ENCODE peak calls at places on chromosomes 2 and 18, in four cellular contexts. U is prostate gland, A is adrenal gland, J is endothelial cell of umbilical vein. N is an unnamed sample.

GRCh38 chr2:48852938-48853337 is 97.4 kb upstream of the LHCGR start:
- DNase-seq in J (no peak), U (no peak), A (no peak), N (no peak)

GRCh38 chr2:68383778-68384177 is 18.7 kb downstream of the PLEK start:
- DNase-seq in J (no peak), U (no peak), A (no peak), N (no peak)

GRCh38 chr2:33014268-33014667 is 67.5 kb downstream of the LTBP1 start:
- DNase-seq in U (no peak), J (no peak), A (no peak), N (no peak)

GRCh38 chr2:42127425-42128424 is 41.4 kb upstream of the EML4 start:
- DNase-seq in J (no peak), A (no peak), U (peak), N (no peak)

GRCh38 chr2:70777450-70777849 is 9.4 kb upstream of the ADD2 start:
- DNase-seq in U (no peak), A (no peak), J (no peak), N (no peak)

GRCh38 chr2:109711230-109712125 is 82.6 kb upstream of the RGPD5 start:
- DNase-seq in U (no peak), A (no peak), J (peak), N (no peak)

GRCh38 chr18:36333418-36333817 is 35.9 kb downstream of the FHOD3 start:
- DNase-seq in U (no peak), A (no peak), J (no peak), N (no peak)

GRCh38 chr18:48781041-48781989 is 169.4 kb downstream of the SMAD7 start:
- DNase-seq in U (peak), A (peak), J (peak), N (peak)

GRCh38 chr18:34121157-34121807 is 103.4 kb downstream of the NOL4 start:
- DNase-seq in J (no peak), U (peak), A (no peak), N (no peak)

GRCh38 chr2:61470122-61470951 is 550 bp downstream of the USP34 start:
- DNase-seq in A (peak), U (peak), J (peak), N (peak)

GRCh38 chr2:239695728-239696240 is 295.0 kb upstream of the HDAC4 start:
- DNase-seq in J (no peak), A (no peak), U (no peak), N (no peak)

GRCh38 chr18:73679941-73680700 is 467.5 kb downstream of the FBXO15 start:
- DNase-seq in A (no peak), U (no peak), J (no peak), N (no peak)

GRCh38 chr2:104826016-104826415 is 27.9 kb upstream of the POU3F3 start:
- DNase-seq in A (no peak), J (no peak), U (no peak), N (no peak)
- TF ChIP-seq POLR2A in A (no peak), J (no peak), U (no peak), N (no peak)

GRCh38 chr2:18047114-18047695 is 168.7 kb downstream of the KCNS3 start:
- DNase-seq in U (no peak), J (no peak), A (no peak), N (no peak)
- H3K27ac ChIP-seq in U (no peak), J (no peak), A (no peak), N (no peak)

GRCh38 chr2:45649855-45650806 is 1.3 kb upstream of the PRKCE start:
- DNase-seq in A (peak), U (peak), J (peak), N (peak)
- TF ChIP-seq POLR2A in A (peak), U (peak), J (no peak), N (peak)

GRCh38 chr2:100802076-100802475 is 17.9 kb upstream of the NPAS2 start:
- DNase-seq in A (no peak), J (no peak), U (no peak), N (no peak)
- H3K27ac ChIP-seq in A (no peak), J (no peak), U (no peak), N (no peak)